ENCODE peak calls at places on chromosomes 12 and 14, in seven cellular contexts. T, Q, H, I, D, K and G are unnamed samples.

GRCh38 chr12:52488736-52489135 is 4.3 kb downstream of the KRT6A start:
- DNase-seq in T (no peak), Q (no peak), H (no peak), I (no peak), D (no peak), K (no peak), G (no peak)

GRCh38 chr12:115659422-115659821 is 618.1 kb downstream of the MED13L start:
- DNase-seq in T (no peak), Q (no peak), H (no peak), I (no peak), D (no peak), K (no peak), G (no peak)

GRCh38 chr12:473863-474577 is 14.3 kb downstream of the B4GALNT3 start:
- DNase-seq in T (no peak), Q (no peak), H (no peak), I (no peak), D (no peak), K (no peak), G (no peak)

GRCh38 chr14:58947816-58948440 is 240.5 kb upstream of the DAAM1 start:
- DNase-seq in T (no peak), Q (no peak), H (no peak), I (no peak), D (no peak), K (no peak), G (no peak)

GRCh38 chr12:49936895-49937294 is 13.6 kb upstream of the AQP2 start:
- DNase-seq in T (no peak), Q (no peak), H (no peak), I (no peak), D (no peak), K (no peak), G (no peak)

GRCh38 chr12:79174656-79175055 is 310.1 kb downstream of the SYT1 start:
- DNase-seq in T (no peak), Q (no peak), H (peak; percentile 42), I (peak; percentile 61), D (no peak), K (no peak), G (no peak)

GRCh38 chr14:76257842-76258397 is 106.2 kb downstream of the GPATCH2L start:
- DNase-seq in T (no peak), Q (no peak), H (no peak), I (no peak), D (no peak), K (no peak), G (no peak)

GRCh38 chr12:113128802-113129663 is 6.5 kb downstream of the RASAL1 start:
- DNase-seq in T (no peak), Q (no peak), H (no peak), I (no peak), D (no peak), K (no peak), G (no peak)

GRCh38 chr14:77721437-77721836 is 13.5 kb downstream of the SLIRP start:
- DNase-seq in T (no peak), Q (no peak), H (no peak), I (no peak), D (no peak), K (no peak), G (no peak)

GRCh38 chr12:122024132-122024785 is 2.6 kb downstream of the BCL7A start:
- DNase-seq in T (no peak), Q (no peak), H (no peak), I (no peak), D (no peak), K (no peak), G (no peak)

GRCh38 chr12:119578112-119578511 is 15.5 kb upstream of the TMEM233 start:
- DNase-seq in T (no peak), Q (no peak), H (peak; percentile 34), I (no peak), D (no peak), K (no peak), G (no peak)

GRCh38 chr14:86799244-86799647 is 1193.7 kb downstream of the GALC start:
- DNase-seq in T (no peak), Q (no peak), H (no peak), I (peak; percentile 95), D (no peak), K (no peak), G (no peak)

GRCh38 chr12:47299586-47299985 is 219.8 kb upstream of the AMIGO2 start:
- DNase-seq in T (no peak), Q (no peak), H (no peak), I (no peak), D (no peak), K (no peak), G (no peak)

GRCh38 chr12:87690236-87690810 is 338.9 kb downstream of the C12orf50 start:
- DNase-seq in T (no peak), Q (no peak), H (no peak), I (no peak), D (no peak), K (no peak), G (no peak)

GRCh38 chr14:36585100-36585499 is 2.7 kb upstream of the NKX2-8 start:
- DNase-seq in T (no peak), Q (no peak), H (no peak), I (no peak), D (no peak), K (no peak), G (no peak)

GRCh38 chr12:78403136-78403535 is 461.4 kb upstream of the SYT1 start:
- DNase-seq in T (no peak), Q (no peak), H (no peak), I (peak; percentile 23), D (no peak), K (no peak), G (no peak)

GRCh38 chr12:1083086-1083887 is 92.3 kb downstream of the ERC1 start:
- DNase-seq in T (no peak), Q (no peak), H (no peak), I (no peak), D (no peak), K (no peak), G (no peak)

GRCh38 chr12:64010069-64010686 is 165.7 kb downstream of the SRGAP1 start:
- DNase-seq in T (no peak), Q (no peak), H (no peak), I (no peak), D (no peak), K (no peak), G (no peak)

GRCh38 chr12:100491104-100491503 is 17.4 kb downstream of the NR1H4 start:
- DNase-seq in T (no peak), Q (no peak), H (no peak), I (no peak), D (no peak), K (no peak), G (no peak)
- TF ChIP-seq CTCF in T (no peak), Q (no peak), H (no peak), I (no peak), D (no peak), K (no peak), G (no peak)

DNA sequence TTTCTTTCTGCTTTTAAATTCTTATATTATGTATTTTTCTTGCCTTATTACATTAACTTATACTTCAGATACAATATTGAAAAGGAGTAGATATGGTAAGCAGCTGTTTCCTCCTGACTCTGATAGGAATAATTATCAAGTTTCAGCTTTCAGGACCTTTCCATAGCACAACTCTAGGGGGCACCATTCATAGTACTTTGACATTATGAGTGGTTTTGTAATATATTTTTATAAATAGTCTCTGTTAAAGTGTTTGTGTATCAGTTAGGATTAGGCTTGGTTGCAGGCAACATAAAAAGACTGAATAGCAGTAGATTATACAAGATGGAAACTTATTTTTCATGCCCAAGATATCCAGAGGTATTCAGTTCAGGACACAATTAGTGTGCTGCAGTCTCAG is 27.9 kb upstream of the PARP11 start:
- DNase-seq in T (no peak), Q (no peak), H (no peak), I (no peak), D (no peak), K (no peak), G (no peak)
- TF ChIP-seq CTCF in T (peak; percentile 31), Q (no peak), H (no peak), I (no peak), D (no peak), K (peak; percentile 10), G (no peak)

GRCh38 chr14:65790185-65790815 is 377.8 kb downstream of the FUT8 start:
- DNase-seq in T (no peak), Q (no peak), H (no peak), I (no peak), D (no peak), K (no peak), G (no peak)
- TF ChIP-seq CTCF in T (no peak), Q (no peak), H (no peak), I (no peak), D (no peak), K (no peak), G (peak; percentile 13)

GRCh38 chr12:72330784-72331183 is 58.6 kb downstream of the TRHDE start:
- DNase-seq in T (no peak), Q (no peak), H (no peak), I (no peak), D (no peak), K (no peak), G (no peak)
- TF ChIP-seq CTCF in T (no peak), Q (no peak), H (no peak), I (no peak), D (no peak), K (no peak), G (no peak)

DNA sequence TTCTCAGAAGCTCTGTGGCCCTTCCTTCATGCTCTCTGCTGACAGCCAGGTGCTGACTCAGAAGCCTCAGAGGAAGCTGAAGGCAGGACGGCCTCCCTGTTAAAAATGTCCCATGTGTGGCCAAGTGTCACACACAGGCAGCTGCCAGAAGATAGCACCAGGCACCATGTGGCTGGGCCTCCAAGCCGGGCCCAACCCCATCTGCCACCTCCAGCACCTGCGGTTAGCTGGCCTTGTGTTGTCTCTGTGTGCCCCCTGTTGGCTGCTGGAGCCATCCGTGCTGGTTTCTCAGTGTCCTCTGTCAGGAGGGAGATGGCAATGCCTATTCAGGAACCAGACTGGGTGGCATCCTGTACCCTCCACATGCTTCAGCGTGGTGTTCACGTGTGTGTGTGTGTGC is 63.2 kb downstream of the TSPAN11 start:
- DNase-seq in T (peak; percentile 44), Q (no peak), H (no peak), I (no peak), D (no peak), K (peak; percentile 36), G (no peak)
- TF ChIP-seq CTCF in T (no peak), Q (no peak), H (peak; percentile 41), I (peak; percentile 36), D (no peak), K (peak; percentile 19), G (peak; percentile 47)

DNA sequence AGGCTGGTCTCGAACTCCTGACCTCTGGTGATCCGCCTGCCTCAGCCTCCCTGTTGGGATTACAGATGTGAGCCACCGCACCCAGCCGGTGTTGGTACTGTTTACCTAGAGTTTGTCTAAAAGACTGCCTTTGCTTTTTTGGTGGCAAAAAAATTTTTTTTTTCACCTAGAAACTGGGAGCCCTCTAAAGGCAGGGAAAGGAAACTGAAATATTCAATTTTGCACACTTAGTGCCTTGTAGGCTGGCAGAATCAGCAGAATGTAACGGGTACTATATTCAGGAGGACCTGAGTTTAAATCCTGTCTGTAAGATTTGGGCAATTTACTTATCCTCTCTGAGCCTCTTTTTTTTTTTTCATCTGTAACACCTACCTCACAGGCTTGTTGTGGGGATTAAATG is 43.6 kb downstream of the PAPLN start:
- DNase-seq in T (no peak), Q (no peak), H (no peak), I (no peak), D (no peak), K (no peak), G (no peak)
- TF ChIP-seq CTCF in T (no peak), Q (no peak), H (no peak), I (no peak), D (no peak), K (no peak), G (peak; percentile 28)

GRCh38 chr14:60266021-60266937 is 17.3 kb downstream of the PPM1A start:
- DNase-seq in T (peak; percentile 44), Q (no peak), H (peak; percentile 27), I (no peak), D (no peak), K (no peak), G (no peak)
- TF ChIP-seq CTCF in T (peak; percentile 76), Q (no peak), H (peak; percentile 27), I (peak; percentile 52), D (no peak), K (no peak), G (no peak)